ENCODE peak calls at places on chromosomes 11 and 22, in eight cellular contexts. D is LoVo; P is GM10248; L is SK-N-SH; U is lung microvascular endothelial cell; K is activated effector memory CD4-positive, alpha-beta T cell treated with anti-CD3 and anti-CD28 coated beads, Interleukin-2, amount 50 U/mL, for 16 hours; O is activated CD8-positive, alpha-beta T cell treated with anti-CD3 and anti-CD28 coated beads for 36 hours; W is psoas muscle. H is an unnamed sample.

GRCh38 chr11:32550207-32550606 is 33.4 kb upstream of the EIF3M start:
- DNase-seq in D (no peak), P (no peak), L (no peak), U (no peak), K (no peak), O (no peak), W (no peak), H (no peak)

GRCh38 chr11:63917685-63918523 is 940 bp upstream of the RCOR2 start:
- DNase-seq in D (no peak), P (no peak), L (peak), U (peak), K (peak), O (peak), W (peak), H (peak)

GRCh38 chr22:32411829-32412592 is at the start of gene RTCB:
- DNase-seq in D (peak), P (peak), L (peak), U (peak), K (peak), O (peak), W (peak), H (peak)

GRCh38 chr11:46426233-46426991 is 34.8 kb upstream of the CHRM4 start:
- DNase-seq in D (no peak), P (no peak), L (no peak), U (no peak), K (no peak), O (no peak), W (no peak), H (no peak)

GRCh38 chr22:30325065-30325720 is 1.5 kb downstream of the TBC1D10A start:
- DNase-seq in D (no peak), P (no peak), L (no peak), U (no peak), K (no peak), O (no peak), W (peak), H (peak)

GRCh38 chr11:77842451-77843121 is 21.6 kb downstream of the AAMDC start:
- DNase-seq in D (no peak), P (no peak), L (no peak), U (peak), K (no peak), O (no peak), W (no peak), H (peak)

GRCh38 chr11:76184551-76184993 is 21.7 kb downstream of the WNT11 start:
- DNase-seq in D (no peak), P (no peak), L (peak), U (no peak), K (no peak), O (no peak), W (no peak), H (peak)

GRCh38 chr11:46418751-46419150 is 27.2 kb upstream of the CHRM4 start:
- DNase-seq in D (no peak), P (no peak), L (no peak), U (no peak), K (no peak), O (no peak), W (no peak), H (no peak)

GRCh38 chr11:133228406-133229330 is 303.6 kb downstream of the OPCML start:
- DNase-seq in D (no peak), P (no peak), L (peak), U (no peak), K (no peak), O (no peak), W (no peak), H (no peak)

GRCh38 chr11:118924591-118925585 is 838 bp downstream of the BCL9L start:
- DNase-seq in D (no peak), P (peak), L (peak), U (peak), K (peak), O (peak), W (peak), H (no peak)

H was measured in foreskin fibroblast.